ENCODE peak calls at places on chromosome 18, in four cellular contexts. One of them, this sample, is unnamed.

GRCh38 chr18:26403451-26403850 is 144.9 kb downstream of the KCTD1 start:
- DNase-seq in astrocyte of the cerebellum: no peak
- DNase-seq in stimulated activated effector memory CD8-positive, alpha-beta T cell treated with anti-CD3 and anti-CD28 coated beads, Interleukin-12 subunit alpha, Interleukin-12 subunit beta, amount 100 ng/mL, for 72 hours: no peak
- DNase-seq in stimulated activated CD8-positive, alpha-beta memory T cell treated with anti-CD3 and anti-CD28 coated beads, Interleukin-15, amount 100 ng/mL, for 4 hours: no peak
- DNase-seq in this sample: no peak

GRCh38 chr18:79529991-79530390 is 134.3 kb downstream of the NFATC1 start:
- DNase-seq in stimulated activated CD8-positive, alpha-beta memory T cell treated with anti-CD3 and anti-CD28 coated beads, Interleukin-15, amount 100 ng/mL, for 4 hours: no peak
- DNase-seq in stimulated activated effector memory CD8-positive, alpha-beta T cell treated with anti-CD3 and anti-CD28 coated beads, Interleukin-12 subunit alpha, Interleukin-12 subunit beta, amount 100 ng/mL, for 72 hours: no peak
- DNase-seq in astrocyte of the cerebellum: no peak
- DNase-seq in this sample: peak

GRCh38 chr18:54557958-54558357 is 33.1 kb upstream of the DYNAP start:
- DNase-seq in stimulated activated effector memory CD8-positive, alpha-beta T cell treated with anti-CD3 and anti-CD28 coated beads, Interleukin-12 subunit alpha, Interleukin-12 subunit beta, amount 100 ng/mL, for 72 hours: no peak
- DNase-seq in astrocyte of the cerebellum: no peak
- DNase-seq in stimulated activated CD8-positive, alpha-beta memory T cell treated with anti-CD3 and anti-CD28 coated beads, Interleukin-15, amount 100 ng/mL, for 4 hours: no peak
- DNase-seq in this sample: no peak

GRCh38 chr18:67001052-67001451 is 397.2 kb upstream of the CDH19 start:
- DNase-seq in stimulated activated CD8-positive, alpha-beta memory T cell treated with anti-CD3 and anti-CD28 coated beads, Interleukin-15, amount 100 ng/mL, for 4 hours: no peak
- DNase-seq in astrocyte of the cerebellum: peak
- DNase-seq in stimulated activated effector memory CD8-positive, alpha-beta T cell treated with anti-CD3 and anti-CD28 coated beads, Interleukin-12 subunit alpha, Interleukin-12 subunit beta, amount 100 ng/mL, for 72 hours: no peak
- DNase-seq in this sample: no peak

GRCh38 chr18:8890957-8891464 is 185.7 kb downstream of the MTCL1 start:
- DNase-seq in stimulated activated effector memory CD8-positive, alpha-beta T cell treated with anti-CD3 and anti-CD28 coated beads, Interleukin-12 subunit alpha, Interleukin-12 subunit beta, amount 100 ng/mL, for 72 hours: no peak
- DNase-seq in astrocyte of the cerebellum: peak
- DNase-seq in stimulated activated CD8-positive, alpha-beta memory T cell treated with anti-CD3 and anti-CD28 coated beads, Interleukin-15, amount 100 ng/mL, for 4 hours: no peak
- DNase-seq in this sample: no peak

GRCh38 chr18:55768255-55768654 is 180.3 kb upstream of the TCF4 start:
- DNase-seq in stimulated activated CD8-positive, alpha-beta memory T cell treated with anti-CD3 and anti-CD28 coated beads, Interleukin-15, amount 100 ng/mL, for 4 hours: no peak
- DNase-seq in astrocyte of the cerebellum: no peak
- DNase-seq in stimulated activated effector memory CD8-positive, alpha-beta T cell treated with anti-CD3 and anti-CD28 coated beads, Interleukin-12 subunit alpha, Interleukin-12 subunit beta, amount 100 ng/mL, for 72 hours: no peak
- DNase-seq in this sample: no peak

GRCh38 chr18:27017901-27018500 is 152.5 kb upstream of the AQP4 start:
- DNase-seq in stimulated activated effector memory CD8-positive, alpha-beta T cell treated with anti-CD3 and anti-CD28 coated beads, Interleukin-12 subunit alpha, Interleukin-12 subunit beta, amount 100 ng/mL, for 72 hours: no peak
- DNase-seq in stimulated activated CD8-positive, alpha-beta memory T cell treated with anti-CD3 and anti-CD28 coated beads, Interleukin-15, amount 100 ng/mL, for 4 hours: no peak
- DNase-seq in astrocyte of the cerebellum: no peak
- DNase-seq in this sample: no peak

GRCh38 chr18:77815666-77816338 is 566.2 kb downstream of the GALR1 start:
- DNase-seq in stimulated activated CD8-positive, alpha-beta memory T cell treated with anti-CD3 and anti-CD28 coated beads, Interleukin-15, amount 100 ng/mL, for 4 hours: no peak
- DNase-seq in stimulated activated effector memory CD8-positive, alpha-beta T cell treated with anti-CD3 and anti-CD28 coated beads, Interleukin-12 subunit alpha, Interleukin-12 subunit beta, amount 100 ng/mL, for 72 hours: no peak
- DNase-seq in astrocyte of the cerebellum: no peak
- DNase-seq in this sample: no peak

GRCh38 chr18:29651121-29651675 is 1391.3 kb downstream of the DSC3 start:
- DNase-seq in astrocyte of the cerebellum: peak
- DNase-seq in stimulated activated effector memory CD8-positive, alpha-beta T cell treated with anti-CD3 and anti-CD28 coated beads, Interleukin-12 subunit alpha, Interleukin-12 subunit beta, amount 100 ng/mL, for 72 hours: no peak
- DNase-seq in stimulated activated CD8-positive, alpha-beta memory T cell treated with anti-CD3 and anti-CD28 coated beads, Interleukin-15, amount 100 ng/mL, for 4 hours: no peak
- DNase-seq in this sample: no peak

GRCh38 chr18:10234912-10235439 is 219.5 kb upstream of the APCDD1 start:
- DNase-seq in astrocyte of the cerebellum: no peak
- DNase-seq in stimulated activated CD8-positive, alpha-beta memory T cell treated with anti-CD3 and anti-CD28 coated beads, Interleukin-15, amount 100 ng/mL, for 4 hours: no peak
- DNase-seq in stimulated activated effector memory CD8-positive, alpha-beta T cell treated with anti-CD3 and anti-CD28 coated beads, Interleukin-12 subunit alpha, Interleukin-12 subunit beta, amount 100 ng/mL, for 72 hours: no peak
- DNase-seq in this sample: no peak

GRCh38 chr18:21167641-21168372 is 56.2 kb upstream of the ROCK1 start:
- DNase-seq in astrocyte of the cerebellum: no peak
- DNase-seq in stimulated activated CD8-positive, alpha-beta memory T cell treated with anti-CD3 and anti-CD28 coated beads, Interleukin-15, amount 100 ng/mL, for 4 hours: no peak
- DNase-seq in stimulated activated effector memory CD8-positive, alpha-beta T cell treated with anti-CD3 and anti-CD28 coated beads, Interleukin-12 subunit alpha, Interleukin-12 subunit beta, amount 100 ng/mL, for 72 hours: no peak
- DNase-seq in this sample: no peak

GRCh38 chr18:48454146-48454796 is 45.1 kb upstream of the ZBTB7C start:
- DNase-seq in astrocyte of the cerebellum: no peak
- DNase-seq in stimulated activated CD8-positive, alpha-beta memory T cell treated with anti-CD3 and anti-CD28 coated beads, Interleukin-15, amount 100 ng/mL, for 4 hours: no peak
- DNase-seq in stimulated activated effector memory CD8-positive, alpha-beta T cell treated with anti-CD3 and anti-CD28 coated beads, Interleukin-12 subunit alpha, Interleukin-12 subunit beta, amount 100 ng/mL, for 72 hours: no peak
- DNase-seq in this sample: no peak